ENCODE peak calls at places on chromosomes 1 and 21, in nine cellular contexts. One of them, this sample, is unnamed.

GRCh38 chr21:17372200-17372599 is 140.6 kb upstream of the CXADR start:
- DNase-seq in EL: no peak
- DNase-seq in hypothalamus: no peak
- DNase-seq in AG09319: no peak
- DNase-seq in NCI-H774: no peak
- DNase-seq in cardiac fibroblast: no peak
- DNase-seq in DMS153: no peak
- DNase-seq in progenitor cell of endocrine pancreas: no peak
- DNase-seq in endodermal cell: no peak
- DNase-seq in this sample: no peak

GRCh38 chr1:195897072-195897471 is 711.2 kb downstream of the KCNT2 start:
- DNase-seq in progenitor cell of endocrine pancreas: no peak
- DNase-seq in NCI-H774: no peak
- DNase-seq in hypothalamus: no peak
- DNase-seq in AG09319: no peak
- DNase-seq in endodermal cell: no peak
- DNase-seq in DMS153: no peak
- DNase-seq in EL: no peak
- DNase-seq in cardiac fibroblast: no peak
- DNase-seq in this sample: peak

GRCh38 chr1:219900201-219900600 is 28.2 kb downstream of the SLC30A10 start:
- DNase-seq in hypothalamus: no peak
- DNase-seq in endodermal cell: no peak
- DNase-seq in cardiac fibroblast: peak
- DNase-seq in NCI-H774: no peak
- DNase-seq in EL: no peak
- DNase-seq in AG09319: no peak
- DNase-seq in DMS153: no peak
- DNase-seq in progenitor cell of endocrine pancreas: no peak
- DNase-seq in this sample: no peak

GRCh38 chr1:59427155-59427554 is 130.3 kb downstream of the FGGY start:
- DNase-seq in endodermal cell: no peak
- DNase-seq in AG09319: no peak
- DNase-seq in EL: peak
- DNase-seq in hypothalamus: no peak
- DNase-seq in cardiac fibroblast: peak
- DNase-seq in NCI-H774: no peak
- DNase-seq in progenitor cell of endocrine pancreas: no peak
- DNase-seq in DMS153: no peak
- DNase-seq in this sample: peak

GRCh38 chr1:115879977-115880376 is 39.1 kb upstream of the NHLH2 start:
- DNase-seq in NCI-H774: no peak
- DNase-seq in progenitor cell of endocrine pancreas: no peak
- DNase-seq in EL: no peak
- DNase-seq in endodermal cell: peak
- DNase-seq in AG09319: no peak
- DNase-seq in hypothalamus: no peak
- DNase-seq in cardiac fibroblast: no peak
- DNase-seq in DMS153: no peak
- DNase-seq in this sample: peak

GRCh38 chr1:228105269-228105995 is 2.3 kb upstream of the C1orf35 start:
- DNase-seq in AG09319: no peak
- DNase-seq in NCI-H774: no peak
- DNase-seq in DMS153: no peak
- DNase-seq in hypothalamus: no peak
- DNase-seq in EL: no peak
- DNase-seq in progenitor cell of endocrine pancreas: no peak
- DNase-seq in cardiac fibroblast: no peak
- DNase-seq in endodermal cell: peak
- DNase-seq in this sample: no peak

GRCh38 chr1:117267232-117267774 is 56.6 kb upstream of the VTCN1 start:
- DNase-seq in progenitor cell of endocrine pancreas: no peak
- DNase-seq in endodermal cell: no peak
- DNase-seq in cardiac fibroblast: no peak
- DNase-seq in DMS153: no peak
- DNase-seq in hypothalamus: no peak
- DNase-seq in AG09319: no peak
- DNase-seq in NCI-H774: no peak
- DNase-seq in EL: no peak
- DNase-seq in this sample: no peak

GRCh38 chr1:8315573-8316475 is 2.1 kb upstream of the SLC45A1 start:
- DNase-seq in progenitor cell of endocrine pancreas: no peak
- DNase-seq in EL: no peak
- DNase-seq in endodermal cell: peak
- DNase-seq in DMS153: no peak
- DNase-seq in NCI-H774: no peak
- DNase-seq in cardiac fibroblast: no peak
- DNase-seq in hypothalamus: no peak
- DNase-seq in AG09319: no peak
- DNase-seq in this sample: peak

GRCh38 chr1:232968965-232969364 is 18.6 kb downstream of the NTPCR start:
- DNase-seq in hypothalamus: peak
- DNase-seq in AG09319: no peak
- DNase-seq in NCI-H774: no peak
- DNase-seq in EL: peak
- DNase-seq in cardiac fibroblast: peak
- DNase-seq in DMS153: no peak
- DNase-seq in progenitor cell of endocrine pancreas: no peak
- DNase-seq in endodermal cell: no peak
- DNase-seq in this sample: no peak

GRCh38 chr1:161731241-161731640 is 9.9 kb downstream of the FCRLB start:
- DNase-seq in cardiac fibroblast: no peak
- DNase-seq in AG09319: no peak
- DNase-seq in hypothalamus: no peak
- DNase-seq in progenitor cell of endocrine pancreas: no peak
- DNase-seq in endodermal cell: no peak
- DNase-seq in NCI-H774: no peak
- DNase-seq in DMS153: no peak
- DNase-seq in EL: no peak
- DNase-seq in this sample: no peak

GRCh38 chr1:4062560-4062959 is 162.5 kb upstream of the C1orf174 start:
- DNase-seq in AG09319: no peak
- DNase-seq in DMS153: no peak
- DNase-seq in EL: no peak
- DNase-seq in progenitor cell of endocrine pancreas: no peak
- DNase-seq in hypothalamus: no peak
- DNase-seq in endodermal cell: no peak
- DNase-seq in NCI-H774: no peak
- DNase-seq in cardiac fibroblast: no peak
- DNase-seq in this sample: no peak

GRCh38 chr1:205858141-205858961 is 8.4 kb upstream of the PM20D1 start:
- DNase-seq in cardiac fibroblast: no peak
- DNase-seq in EL: no peak
- DNase-seq in endodermal cell: no peak
- DNase-seq in DMS153: no peak
- DNase-seq in AG09319: no peak
- DNase-seq in progenitor cell of endocrine pancreas: no peak
- DNase-seq in NCI-H774: no peak
- DNase-seq in hypothalamus: no peak
- DNase-seq in this sample: no peak

GRCh38 chr21:36788116-36788515 is 89.2 kb downstream of the SIM2 start:
- DNase-seq in DMS153: no peak
- DNase-seq in progenitor cell of endocrine pancreas: no peak
- DNase-seq in NCI-H774: no peak
- DNase-seq in EL: peak
- DNase-seq in cardiac fibroblast: no peak
- DNase-seq in AG09319: no peak
- DNase-seq in endodermal cell: no peak
- DNase-seq in hypothalamus: no peak
- DNase-seq in this sample: peak

GRCh38 chr21:26389971-26390641 is 183.0 kb downstream of the CYYR1 start:
- DNase-seq in hypothalamus: no peak
- DNase-seq in EL: peak
- DNase-seq in DMS153: no peak
- DNase-seq in cardiac fibroblast: peak
- DNase-seq in AG09319: no peak
- DNase-seq in endodermal cell: no peak
- DNase-seq in progenitor cell of endocrine pancreas: no peak
- DNase-seq in NCI-H774: no peak
- DNase-seq in this sample: peak

GRCh38 chr21:43034098-43034497 is 41.5 kb downstream of the CBS start:
- DNase-seq in hypothalamus: no peak
- DNase-seq in AG09319: no peak
- DNase-seq in EL: peak
- DNase-seq in DMS153: no peak
- DNase-seq in cardiac fibroblast: peak
- DNase-seq in progenitor cell of endocrine pancreas: no peak
- DNase-seq in NCI-H774: no peak
- DNase-seq in endodermal cell: no peak
- DNase-seq in this sample: no peak

GRCh38 chr1:25651036-25651640 is 34.5 kb downstream of the MAN1C1 start:
- DNase-seq in DMS153: no peak
- DNase-seq in AG09319: no peak
- DNase-seq in NCI-H774: no peak
- DNase-seq in EL: no peak
- DNase-seq in cardiac fibroblast: no peak
- DNase-seq in progenitor cell of endocrine pancreas: peak
- DNase-seq in endodermal cell: peak
- DNase-seq in hypothalamus: no peak
- DNase-seq in this sample: no peak

GRCh38 chr1:167757433-167758309 is 35.9 kb downstream of the MPZL1 start:
- DNase-seq in hypothalamus: no peak
- DNase-seq in NCI-H774: no peak
- DNase-seq in cardiac fibroblast: no peak
- DNase-seq in EL: no peak
- DNase-seq in DMS153: no peak
- DNase-seq in AG09319: no peak
- DNase-seq in progenitor cell of endocrine pancreas: no peak
- DNase-seq in endodermal cell: no peak
- DNase-seq in this sample: no peak

GRCh38 chr1:55592122-55592521 is 377.0 kb upstream of the USP24 start:
- DNase-seq in endodermal cell: no peak
- DNase-seq in AG09319: no peak
- DNase-seq in NCI-H774: no peak
- DNase-seq in hypothalamus: no peak
- DNase-seq in DMS153: no peak
- DNase-seq in progenitor cell of endocrine pancreas: no peak
- DNase-seq in EL: no peak
- DNase-seq in cardiac fibroblast: no peak
- DNase-seq in this sample: no peak

GRCh38 chr1:71414229-71414628 is 333.4 kb upstream of the ZRANB2 start:
- DNase-seq in hypothalamus: no peak
- DNase-seq in cardiac fibroblast: peak
- DNase-seq in NCI-H774: no peak
- DNase-seq in DMS153: peak
- DNase-seq in endodermal cell: no peak
- DNase-seq in EL: no peak
- DNase-seq in AG09319: no peak
- DNase-seq in progenitor cell of endocrine pancreas: no peak
- DNase-seq in this sample: no peak

GRCh38 chr1:39832294-39832693 is 43.6 kb upstream of the BMP8B start:
- DNase-seq in progenitor cell of endocrine pancreas: no peak
- DNase-seq in cardiac fibroblast: no peak
- DNase-seq in NCI-H774: no peak
- DNase-seq in EL: no peak
- DNase-seq in AG09319: no peak
- DNase-seq in endodermal cell: no peak
- DNase-seq in DMS153: no peak
- DNase-seq in hypothalamus: no peak
- DNase-seq in this sample: no peak

GRCh38 chr1:60535713-60536112 is 462.1 kb upstream of the C1orf87 start:
- DNase-seq in NCI-H774: no peak
- DNase-seq in endodermal cell: no peak
- DNase-seq in DMS153: no peak
- DNase-seq in hypothalamus: no peak
- DNase-seq in progenitor cell of endocrine pancreas: no peak
- DNase-seq in EL: no peak
- DNase-seq in cardiac fibroblast: no peak
- DNase-seq in AG09319: no peak
- DNase-seq in this sample: no peak

GRCh38 chr1:42927274-42927841 is 31.3 kb downstream of the SLC2A1 start:
- DNase-seq in EL: no peak
- DNase-seq in cardiac fibroblast: no peak
- DNase-seq in NCI-H774: no peak
- DNase-seq in hypothalamus: no peak
- DNase-seq in DMS153: no peak
- DNase-seq in endodermal cell: peak
- DNase-seq in progenitor cell of endocrine pancreas: no peak
- DNase-seq in AG09319: no peak
- DNase-seq in this sample: no peak

GRCh38 chr21:37557261-37557950 is 190.8 kb downstream of the DYRK1A start:
- DNase-seq in AG09319: no peak
- DNase-seq in endodermal cell: no peak
- DNase-seq in progenitor cell of endocrine pancreas: no peak
- DNase-seq in DMS153: no peak
- DNase-seq in cardiac fibroblast: no peak
- DNase-seq in hypothalamus: no peak
- DNase-seq in EL: no peak
- DNase-seq in NCI-H774: no peak
- DNase-seq in this sample: no peak

GRCh38 chr1:38489844-38490270 is 369.7 kb downstream of the RRAGC start:
- DNase-seq in endodermal cell: peak
- DNase-seq in NCI-H774: no peak
- DNase-seq in progenitor cell of endocrine pancreas: no peak
- DNase-seq in DMS153: no peak
- DNase-seq in EL: peak
- DNase-seq in AG09319: no peak
- DNase-seq in hypothalamus: peak
- DNase-seq in cardiac fibroblast: no peak
- DNase-seq in this sample: peak

GRCh38 chr21:45888361-45889009 is 93.1 kb upstream of the COL6A1 start:
- DNase-seq in endodermal cell: no peak
- DNase-seq in progenitor cell of endocrine pancreas: no peak
- DNase-seq in NCI-H774: no peak
- DNase-seq in EL: no peak
- DNase-seq in AG09319: no peak
- DNase-seq in cardiac fibroblast: no peak
- DNase-seq in DMS153: no peak
- DNase-seq in hypothalamus: no peak
- DNase-seq in this sample: no peak

GRCh38 chr1:212401838-212402582 is 12.7 kb downstream of the PACC1 start:
- DNase-seq in DMS153: no peak
- DNase-seq in endodermal cell: peak
- DNase-seq in cardiac fibroblast: peak
- DNase-seq in EL: peak
- DNase-seq in AG09319: no peak
- DNase-seq in NCI-H774: no peak
- DNase-seq in progenitor cell of endocrine pancreas: no peak
- DNase-seq in hypothalamus: no peak
- DNase-seq in this sample: peak

GRCh38 chr21:31879911-31880310 is 7.1 kb downstream of the HUNK start:
- DNase-seq in NCI-H774: no peak
- DNase-seq in DMS153: no peak
- DNase-seq in EL: no peak
- DNase-seq in AG09319: no peak
- DNase-seq in endodermal cell: no peak
- DNase-seq in cardiac fibroblast: no peak
- DNase-seq in hypothalamus: no peak
- DNase-seq in progenitor cell of endocrine pancreas: no peak
- DNase-seq in this sample: no peak

GRCh38 chr1:39522661-39523567 is 31.5 kb downstream of the BMP8A start:
- DNase-seq in AG09319: no peak
- DNase-seq in endodermal cell: no peak
- DNase-seq in progenitor cell of endocrine pancreas: no peak
- DNase-seq in hypothalamus: no peak
- DNase-seq in DMS153: no peak
- DNase-seq in NCI-H774: no peak
- DNase-seq in EL: no peak
- DNase-seq in cardiac fibroblast: no peak
- DNase-seq in this sample: no peak

GRCh38 chr1:37483785-37484184 is 9.4 kb downstream of the ZC3H12A start:
- DNase-seq in cardiac fibroblast: no peak
- DNase-seq in progenitor cell of endocrine pancreas: no peak
- DNase-seq in EL: no peak
- DNase-seq in hypothalamus: no peak
- DNase-seq in endodermal cell: no peak
- DNase-seq in AG09319: no peak
- DNase-seq in DMS153: no peak
- DNase-seq in NCI-H774: no peak
- DNase-seq in this sample: peak

This sample was measured in MCF 10A.